ENCODE peak calls at places on chromosome 9, in five cellular contexts. One of them, this sample, is unnamed.

GRCh38 chr9:134355158-134355557 is 28.9 kb downstream of the RXRA start:
- DNase-seq in body of pancreas: no peak
- DNase-seq in ovary: no peak
- DNase-seq in A549: no peak
- DNase-seq in stomach: no peak
- DNase-seq in this sample: no peak

GRCh38 chr9:95816716-95817115 is 58.8 kb upstream of the ERCC6L2 start:
- DNase-seq in body of pancreas: no peak
- DNase-seq in ovary: no peak
- DNase-seq in A549: no peak
- DNase-seq in stomach: no peak
- DNase-seq in this sample: peak

GRCh38 chr9:131091352-131091992 is 4.9 kb upstream of the AIF1L start:
- DNase-seq in body of pancreas: no peak
- DNase-seq in ovary: no peak
- DNase-seq in A549: no peak
- DNase-seq in stomach: peak
- DNase-seq in this sample: no peak

GRCh38 chr9:96726946-96727345 is 50.9 kb downstream of the ZNF510 start:
- DNase-seq in body of pancreas: no peak
- DNase-seq in ovary: no peak
- DNase-seq in A549: no peak
- DNase-seq in stomach: no peak
- DNase-seq in this sample: no peak

GRCh38 chr9:123622696-123623095 is 266.7 kb downstream of the CRB2 start:
- DNase-seq in body of pancreas: no peak
- DNase-seq in ovary: peak
- DNase-seq in A549: no peak
- DNase-seq in stomach: no peak
- DNase-seq in this sample: no peak

GRCh38 chr9:3271581-3271980 is 254.2 kb downstream of the RFX3 start:
- DNase-seq in body of pancreas: no peak
- DNase-seq in ovary: no peak
- DNase-seq in A549: no peak
- DNase-seq in stomach: no peak
- DNase-seq in this sample: no peak

GRCh38 chr9:125761685-125762084 is 14.5 kb downstream of the PBX3 start:
- DNase-seq in body of pancreas: no peak
- DNase-seq in ovary: no peak
- DNase-seq in A549: no peak
- DNase-seq in stomach: no peak
- DNase-seq in this sample: no peak

GRCh38 chr9:108743426-108743825 is 112.4 kb downstream of the ACTL7B start:
- DNase-seq in body of pancreas: no peak
- DNase-seq in ovary: no peak
- DNase-seq in A549: no peak
- DNase-seq in stomach: no peak
- DNase-seq in this sample: no peak

GRCh38 chr9:121906074-121906520 is 187.0 kb downstream of the TTLL11 start:
- DNase-seq in body of pancreas: no peak
- DNase-seq in ovary: no peak
- DNase-seq in A549: no peak
- DNase-seq in stomach: no peak
- DNase-seq in this sample: no peak

GRCh38 chr9:124128568-124128967 is 117.0 kb downstream of the LHX2 start:
- DNase-seq in body of pancreas: no peak
- DNase-seq in ovary: no peak
- DNase-seq in A549: no peak
- DNase-seq in stomach: no peak
- DNase-seq in this sample: no peak

GRCh38 chr9:6007770-6008168 is 7.7 kb downstream of the RANBP6 start:
- DNase-seq in body of pancreas: peak
- DNase-seq in ovary: peak
- DNase-seq in A549: peak
- DNase-seq in stomach: peak
- DNase-seq in this sample: peak

GRCh38 chr9:99680191-99680590 is 141.5 kb upstream of the NR4A3 start:
- DNase-seq in body of pancreas: no peak
- DNase-seq in ovary: no peak
- DNase-seq in A549: no peak
- DNase-seq in stomach: no peak
- DNase-seq in this sample: no peak

GRCh38 chr9:84604223-84604622 is 65.3 kb upstream of the NTRK2 start:
- DNase-seq in body of pancreas: no peak
- DNase-seq in ovary: no peak
- DNase-seq in A549: no peak
- DNase-seq in stomach: no peak
- DNase-seq in this sample: no peak

GRCh38 chr9:86662890-86663468 is 284.3 kb downstream of the GAS1 start:
- DNase-seq in body of pancreas: no peak
- DNase-seq in ovary: no peak
- DNase-seq in A549: no peak
- DNase-seq in stomach: no peak
- DNase-seq in this sample: no peak

GRCh38 chr9:114281421-114282103 is 41.3 kb upstream of the ORM1 start:
- DNase-seq in body of pancreas: no peak
- DNase-seq in ovary: peak
- DNase-seq in A549: no peak
- DNase-seq in stomach: no peak
- DNase-seq in this sample: peak

GRCh38 chr9:121198512-121199042 is 3.1 kb downstream of the RAB14 start:
- DNase-seq in body of pancreas: no peak
- DNase-seq in ovary: no peak
- DNase-seq in A549: no peak
- DNase-seq in stomach: no peak
- DNase-seq in this sample: no peak

GRCh38 chr9:112945620-112946208 is 55.0 kb upstream of the SLC46A2 start:
- DNase-seq in body of pancreas: no peak
- DNase-seq in ovary: no peak
- DNase-seq in A549: peak
- DNase-seq in stomach: no peak
- DNase-seq in this sample: no peak

GRCh38 chr9:27529316-27530278 is at the start of gene MOB3B:
- DNase-seq in body of pancreas: peak
- DNase-seq in ovary: peak
- DNase-seq in A549: peak
- DNase-seq in stomach: peak
- DNase-seq in this sample: peak

GRCh38 chr9:86488794-86489193 is 134.6 kb upstream of the TUT7 start:
- DNase-seq in body of pancreas: no peak
- DNase-seq in ovary: no peak
- DNase-seq in A549: no peak
- DNase-seq in stomach: no peak
- DNase-seq in this sample: no peak

GRCh38 chr9:90012825-90013425 is 408.1 kb downstream of the GADD45G start:
- DNase-seq in body of pancreas: peak
- DNase-seq in ovary: no peak
- DNase-seq in A549: no peak
- DNase-seq in stomach: peak
- DNase-seq in this sample: no peak

GRCh38 chr9:4375424-4376195 is 75.7 kb upstream of the GLIS3 start:
- DNase-seq in body of pancreas: no peak
- DNase-seq in ovary: no peak
- DNase-seq in A549: peak
- DNase-seq in stomach: no peak
- DNase-seq in this sample: no peak
- TF ChIP-seq CTCF in body of pancreas: peak
- TF ChIP-seq CTCF in ovary: peak
- TF ChIP-seq CTCF in A549: peak
- TF ChIP-seq CTCF in stomach: no peak
- TF ChIP-seq CTCF in this sample: peak

DNA sequence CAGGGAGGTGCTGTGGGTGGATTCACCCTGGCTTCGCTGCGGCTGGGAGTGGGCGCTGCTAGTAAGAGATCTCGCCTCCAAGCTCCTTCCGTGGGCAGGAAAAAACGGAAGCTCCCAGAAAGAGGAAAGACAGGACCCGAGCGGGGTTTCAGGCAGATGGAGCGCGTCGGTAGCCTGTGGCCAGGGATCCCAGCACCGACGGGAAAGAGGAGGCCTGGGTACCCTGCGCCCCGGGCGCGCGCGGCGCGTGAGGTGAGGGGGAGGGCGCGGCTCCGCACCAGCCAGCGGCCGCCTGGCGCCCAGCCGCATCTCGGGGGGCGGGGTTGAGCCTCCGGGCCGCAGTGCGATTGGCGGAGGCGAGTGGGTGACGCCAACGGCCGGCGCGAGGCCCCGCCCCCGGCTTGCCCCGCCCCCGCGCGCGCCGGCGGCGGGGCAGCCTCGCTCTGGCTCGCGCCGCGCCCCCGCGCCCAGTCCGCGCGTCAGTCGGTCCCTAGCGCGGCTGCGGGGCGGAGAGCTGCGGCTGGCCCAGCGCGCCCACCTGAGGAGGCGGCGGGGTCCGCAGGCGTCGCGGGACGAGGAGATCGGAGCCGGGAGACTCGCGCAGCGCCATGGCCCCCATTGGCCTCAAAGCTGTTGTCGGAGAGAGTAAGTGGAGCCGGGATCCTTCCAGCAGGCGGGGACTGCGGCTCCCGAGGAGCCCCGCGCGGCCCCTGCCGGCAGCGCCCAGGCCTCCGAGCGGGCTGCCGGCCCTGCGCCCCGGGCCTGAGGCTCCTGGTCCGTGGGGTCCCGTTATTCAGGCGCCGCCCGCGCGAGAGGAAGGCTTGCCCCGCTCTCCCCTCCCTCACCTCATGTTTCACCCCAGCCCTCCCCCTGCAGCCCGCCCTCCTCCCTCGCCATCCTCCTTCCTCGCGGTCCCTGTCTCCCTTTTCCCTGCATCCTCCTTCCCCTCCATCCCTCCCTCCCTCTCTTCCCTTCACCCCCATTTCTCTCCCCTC is at the start of gene STXBP1:
- DNase-seq in body of pancreas: peak
- DNase-seq in ovary: peak
- DNase-seq in A549: peak
- DNase-seq in stomach: peak
- DNase-seq in this sample: peak
- TF ChIP-seq POLR2A in body of pancreas: peak
- TF ChIP-seq POLR2A in ovary: peak
- TF ChIP-seq POLR2A in A549: peak
- TF ChIP-seq POLR2A in stomach: no peak
- TF ChIP-seq POLR2A in this sample: peak

DNA sequence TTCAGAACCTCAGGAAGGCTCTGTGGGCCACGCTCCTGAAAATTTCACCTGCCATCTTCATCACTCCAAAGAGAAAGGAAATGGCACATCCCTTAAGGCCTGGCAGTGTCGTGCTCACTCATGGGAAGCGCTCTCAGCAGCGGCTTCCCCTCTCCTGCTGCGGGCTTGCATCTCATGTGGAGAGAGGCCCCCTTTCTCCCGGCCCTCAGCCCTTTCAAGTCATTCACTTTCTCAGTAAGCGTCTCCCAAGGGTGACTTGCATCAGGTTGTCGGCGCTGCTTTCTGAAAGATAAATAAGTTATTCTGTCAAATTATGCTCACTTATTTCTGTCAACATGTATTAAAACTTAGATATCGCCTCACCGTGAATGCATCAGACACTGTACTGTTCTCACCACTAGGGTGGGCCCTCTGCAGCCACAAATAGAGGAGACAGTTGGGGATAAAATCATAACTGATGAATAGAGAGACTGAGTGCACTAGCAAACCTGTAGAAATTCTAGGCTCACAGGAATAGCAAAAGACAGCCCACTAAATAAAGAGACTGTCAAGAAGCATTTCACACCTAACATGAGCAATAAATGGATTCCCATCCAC is 174.6 kb downstream of the RFK start:
- DNase-seq in body of pancreas: no peak
- DNase-seq in ovary: no peak
- DNase-seq in A549: no peak
- DNase-seq in stomach: no peak
- DNase-seq in this sample: no peak
- TF ChIP-seq CTCF in body of pancreas: no peak
- TF ChIP-seq CTCF in ovary: no peak
- TF ChIP-seq CTCF in A549: peak
- TF ChIP-seq CTCF in stomach: no peak
- TF ChIP-seq CTCF in this sample: no peak

GRCh38 chr9:91255327-91255726 is 106.4 kb downstream of the AUH start:
- DNase-seq in body of pancreas: no peak
- DNase-seq in ovary: no peak
- DNase-seq in A549: no peak
- DNase-seq in stomach: no peak
- DNase-seq in this sample: no peak
- TF ChIP-seq POLR2A in body of pancreas: no peak
- TF ChIP-seq POLR2A in ovary: no peak
- TF ChIP-seq POLR2A in A549: no peak
- TF ChIP-seq POLR2A in stomach: no peak
- TF ChIP-seq POLR2A in this sample: no peak

GRCh38 chr9:129383415-129384088 is 205.5 kb upstream of the IER5L start:
- DNase-seq in body of pancreas: peak
- DNase-seq in ovary: peak
- DNase-seq in A549: no peak
- DNase-seq in stomach: peak
- DNase-seq in this sample: peak
- TF ChIP-seq CTCF in body of pancreas: peak
- TF ChIP-seq CTCF in ovary: no peak
- TF ChIP-seq CTCF in A549: no peak
- TF ChIP-seq CTCF in stomach: no peak
- TF ChIP-seq CTCF in this sample: peak

This sample was measured in adrenal gland.